ENCODE peak calls at places on chromosomes 3 and 15, in ten cellular contexts. T is heart left ventricle, U is choroid plexus epithelial cell, R is left ventricle myocardium inferior, F is IMR-90, P is foreskin fibroblast, Q is AG10803, E is upper lobe of right lung, D is dorsolateral prefrontal cortex, O is mammary epithelial cell. W is an unnamed sample.

GRCh38 chr3:112109313-112109712 is 23.1 kb downstream of the C3orf52 start:
- DNase-seq in E (no peak), U (peak), F (no peak), R (no peak), Q (no peak), T (no peak), O (no peak), P (no peak), D (no peak), W (no peak)

GRCh38 chr15:44716983-44717602 is 5.8 kb downstream of the B2M start:
- DNase-seq in R (no peak), F (no peak), O (no peak), P (no peak), E (no peak), U (no peak), D (no peak), Q (no peak), T (no peak), W (no peak)

GRCh38 chr3:89947357-89947954 is 840.0 kb downstream of the EPHA3 start:
- DNase-seq in T (no peak), Q (no peak), F (no peak), P (no peak), E (no peak), U (no peak), D (no peak), R (no peak), O (no peak), W (no peak)

GRCh38 chr15:45642203-45642932 is 7.5 kb downstream of the SQOR start:
- DNase-seq in D (no peak), E (no peak), R (no peak), F (peak), P (peak), T (peak), U (peak), Q (peak), O (peak), W (no peak)

GRCh38 chr3:172658344-172659245 is 52.3 kb downstream of the NCEH1 start:
- DNase-seq in P (peak), R (no peak), Q (peak), O (peak), U (peak), D (no peak), F (peak), T (no peak), E (no peak), W (no peak)

GRCh38 chr15:91409430-91409829 is 309.4 kb downstream of the SV2B start:
- DNase-seq in U (no peak), P (no peak), R (no peak), Q (no peak), O (no peak), T (no peak), E (no peak), F (no peak), D (no peak), W (no peak)

GRCh38 chr15:91049378-91050127 is 27.2 kb upstream of the VPS33B start:
- DNase-seq in F (peak), U (peak), E (no peak), T (peak), D (peak), P (peak), O (peak), R (no peak), Q (peak), W (peak)

GRCh38 chr3:14475601-14476000 is 64.5 kb downstream of the GRIP2 start:
- DNase-seq in E (no peak), F (no peak), U (peak), Q (no peak), D (no peak), P (no peak), O (no peak), R (no peak), T (no peak), W (no peak)

GRCh38 chr3:177410734-177411133 is 213.5 kb upstream of the TBL1XR1 start:
- DNase-seq in R (no peak), D (no peak), U (no peak), E (no peak), P (no peak), O (no peak), F (no peak), T (no peak), Q (no peak), W (peak)

DNA sequence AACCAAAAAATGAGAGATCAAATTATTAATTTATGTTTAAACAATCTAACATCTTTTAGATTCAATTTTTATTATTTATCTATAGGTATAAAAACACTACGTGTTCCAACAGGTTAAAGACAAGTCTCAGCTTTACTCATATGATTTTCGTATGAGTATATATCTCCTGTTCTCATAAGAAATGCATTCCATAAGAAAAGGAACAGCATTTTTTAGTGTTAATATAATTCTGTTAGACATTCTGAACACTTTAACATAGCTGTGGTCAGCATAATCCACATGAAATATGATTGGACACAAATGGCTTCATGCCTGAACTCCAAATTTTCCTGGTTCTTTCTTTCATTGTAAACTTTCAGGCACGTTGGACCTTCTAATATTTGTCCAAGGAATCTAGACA is 1122.0 kb upstream of the ALCAM start:
- DNase-seq in P (no peak), F (no peak), E (no peak), Q (peak), D (no peak), R (no peak), U (no peak), O (no peak), T (no peak), W (no peak)
- TF ChIP-seq CTCF in P (no peak), F (no peak), E (no peak), Q (no peak), D (no peak), R (no peak), U (no peak), O (no peak), T (no peak), W (no peak)

GRCh38 chr15:68672781-68673205 is 94.0 kb downstream of the CORO2B start:
- DNase-seq in T (no peak), O (no peak), P (peak), U (peak), D (no peak), F (peak), E (peak), R (no peak), Q (peak), W (no peak)
- TF ChIP-seq CTCF in T (peak), O (peak), P (peak), U (peak), D (peak), F (peak), E (peak), R (peak), Q (peak), W (no peak)

GRCh38 chr3:58421004-58421403 is 12.6 kb downstream of the PDHB start:
- DNase-seq in O (no peak), D (no peak), P (no peak), T (no peak), F (no peak), Q (no peak), U (no peak), R (no peak), E (no peak), W (no peak)

GRCh38 chr3:58419782-58420512 is 13.7 kb downstream of the PDHB start:
- DNase-seq in T (peak), D (no peak), P (peak), R (peak), O (no peak), F (peak), U (no peak), Q (peak), E (no peak), W (no peak)

GRCh38 chr3:58424613-58425012 is 9.0 kb downstream of the PDHB start:
- DNase-seq in Q (no peak), O (no peak), T (no peak), U (no peak), E (no peak), F (no peak), P (no peak), D (no peak), R (no peak), W (no peak)

GRCh38 chr3:58425782-58426181 is 7.8 kb downstream of the PDHB start:
- DNase-seq in T (no peak), P (no peak), U (no peak), O (no peak), F (no peak), Q (no peak), R (no peak), E (no peak), D (no peak), W (no peak)

DNA sequence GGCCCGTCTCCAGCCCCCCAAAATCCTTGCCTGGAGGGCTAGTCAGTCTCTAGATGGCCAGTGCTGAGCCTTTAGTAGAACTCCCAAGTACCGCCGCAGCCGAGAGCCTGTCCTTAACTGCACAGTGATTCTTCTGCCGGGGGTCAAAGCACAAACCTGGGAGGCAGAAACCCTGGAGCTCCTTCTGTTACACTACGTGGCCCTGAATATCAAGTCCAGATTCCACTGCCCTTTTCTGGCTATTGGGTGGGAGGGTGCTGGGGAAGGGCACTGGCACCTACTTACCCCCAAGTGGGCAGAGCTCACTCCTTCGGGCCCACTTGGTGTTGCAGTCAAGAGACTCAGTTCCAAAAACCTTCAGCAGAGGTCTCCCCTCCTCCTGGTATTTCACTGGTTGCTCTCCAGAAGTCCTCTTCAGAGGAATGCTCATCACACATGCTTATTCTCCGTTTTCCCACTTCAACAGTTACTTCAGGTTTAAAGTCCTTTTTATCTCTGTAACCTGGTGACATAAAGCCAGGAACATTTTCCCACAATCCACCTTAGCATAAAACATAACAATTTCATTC is 10.8 kb downstream of the PDHB start:
- DNase-seq in U (peak), R (no peak), P (peak), T (no peak), F (peak), E (no peak), O (no peak), Q (peak), D (no peak), W (no peak)
- TF ChIP-seq CTCF in U (peak), R (peak), P (no peak), T (peak), F (peak), E (peak), O (peak), Q (peak), D (peak), W (no peak)

DNA sequence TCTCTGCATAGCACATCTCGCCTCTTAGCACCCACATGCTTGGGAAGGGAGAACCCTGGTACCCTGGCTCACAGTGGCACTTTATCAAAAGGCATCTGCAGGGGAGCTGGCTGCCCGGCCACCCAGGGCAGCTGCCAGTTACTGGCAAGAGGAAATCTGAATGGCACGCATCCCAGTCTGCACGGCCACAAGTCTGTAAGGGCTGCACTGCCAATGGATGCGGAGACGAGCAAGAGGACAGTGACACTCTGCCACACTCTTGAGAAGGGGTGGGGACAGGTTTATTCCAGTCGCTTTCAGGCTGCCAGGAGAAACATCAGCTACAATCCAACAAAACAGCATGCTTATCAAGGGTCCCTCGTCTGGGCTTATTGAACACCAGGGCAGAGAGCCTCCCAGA is 356.0 kb downstream of the OCA2 start:
- DNase-seq in U (no peak), D (peak), R (peak), Q (no peak), F (no peak), O (no peak), E (no peak), P (no peak), T (peak), W (no peak)
- TF ChIP-seq CTCF in U (no peak), D (no peak), R (no peak), Q (no peak), F (no peak), O (no peak), E (no peak), P (no peak), T (no peak), W (no peak)

DNA sequence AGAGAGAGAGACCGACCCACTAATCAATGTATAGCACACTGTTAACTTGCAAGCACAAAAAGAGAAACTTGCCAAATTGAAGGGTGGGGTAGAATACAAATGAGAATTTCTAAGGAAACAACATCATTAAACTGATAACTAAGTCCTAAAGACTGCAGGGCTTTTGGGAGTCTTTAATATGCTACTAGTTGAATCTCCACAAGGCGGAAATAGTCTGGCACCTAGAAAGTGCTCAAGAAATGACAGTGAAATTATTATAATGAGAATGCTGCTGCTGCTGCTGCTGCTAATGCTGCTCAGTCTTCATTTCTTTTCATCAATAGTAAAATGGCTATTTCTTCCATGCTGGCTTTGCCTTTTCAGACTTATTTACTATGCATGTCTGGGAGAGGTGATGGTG is 91.8 kb downstream of the BTD start:
- DNase-seq in P (no peak), E (no peak), Q (peak), F (peak), D (no peak), U (no peak), R (no peak), O (no peak), T (no peak), W (no peak)
- TF ChIP-seq CTCF in P (no peak), E (no peak), Q (peak), F (peak), D (peak), U (no peak), R (no peak), O (no peak), T (peak), W (no peak)

W was measured in activated CD8-positive, alpha-beta T cell treated with anti-CD3 and anti-CD28 coated beads for 36 hours.